ENCODE peak calls at places on chromosomes 5 and 9, in four cellular contexts. U, J, R and I are unnamed samples.

GRCh38 chr9:98491778-98492177 is 217.0 kb downstream of the GABBR2 start:
- DNase-seq in U (no peak), R (no peak), J (no peak), I (no peak)

GRCh38 chr5:64514620-64515019 is 8.8 kb downstream of the RGS7BP start:
- DNase-seq in J (no peak), R (no peak), U (no peak), I (no peak)

GRCh38 chr9:23615569-23615968 is 210.5 kb downstream of the ELAVL2 start:
- DNase-seq in U (no peak), R (no peak), J (no peak), I (no peak)

GRCh38 chr5:86768699-86769202 is 151.0 kb downstream of the COX7C start:
- DNase-seq in U (no peak), R (no peak), J (no peak), I (no peak)

GRCh38 chr9:35490910-35491465 is 1.1 kb downstream of the RUSC2 start:
- DNase-seq in J (no peak), U (no peak), R (no peak), I (no peak)

GRCh38 chr9:27436234-27436633 is 87.9 kb upstream of the IFNK start:
- DNase-seq in J (no peak), R (no peak), U (no peak), I (no peak)

GRCh38 chr5:99621772-99622681 is 693.2 kb upstream of the CHD1 start:
- DNase-seq in R (no peak), U (no peak), J (no peak), I (no peak)

GRCh38 chr9:17082343-17082742 is 52.5 kb upstream of the CNTLN start:
- DNase-seq in J (no peak), U (no peak), R (no peak), I (no peak)

GRCh38 chr9:77587851-77588250 is 60.3 kb downstream of the GNA14 start:
- DNase-seq in J (no peak), R (no peak), U (no peak), I (no peak)

GRCh38 chr5:41636605-41637004 is 126.2 kb upstream of the PLCXD3 start:
- DNase-seq in J (no peak), U (no peak), R (no peak), I (no peak)
- TF ChIP-seq CTCF in J (no peak), U (peak; percentile 39), R (no peak), I (peak; percentile 63)

GRCh38 chr5:142653321-142653720 is 32.6 kb downstream of the FGF1 start:
- DNase-seq in R (no peak), U (no peak), J (no peak), I (no peak)

GRCh38 chr5:142657446-142657845 is 28.4 kb downstream of the FGF1 start:
- DNase-seq in R (no peak), U (no peak), J (no peak), I (no peak)

GRCh38 chr5:142655339-142656267 is 30.3 kb downstream of the FGF1 start:
- DNase-seq in J (peak; percentile 73), U (peak; percentile 67), R (peak; percentile 48), I (peak; percentile 86)

GRCh38 chr5:142652563-142652962 is 33.3 kb downstream of the FGF1 start:
- DNase-seq in J (no peak), R (no peak), U (no peak), I (no peak)

DNA sequence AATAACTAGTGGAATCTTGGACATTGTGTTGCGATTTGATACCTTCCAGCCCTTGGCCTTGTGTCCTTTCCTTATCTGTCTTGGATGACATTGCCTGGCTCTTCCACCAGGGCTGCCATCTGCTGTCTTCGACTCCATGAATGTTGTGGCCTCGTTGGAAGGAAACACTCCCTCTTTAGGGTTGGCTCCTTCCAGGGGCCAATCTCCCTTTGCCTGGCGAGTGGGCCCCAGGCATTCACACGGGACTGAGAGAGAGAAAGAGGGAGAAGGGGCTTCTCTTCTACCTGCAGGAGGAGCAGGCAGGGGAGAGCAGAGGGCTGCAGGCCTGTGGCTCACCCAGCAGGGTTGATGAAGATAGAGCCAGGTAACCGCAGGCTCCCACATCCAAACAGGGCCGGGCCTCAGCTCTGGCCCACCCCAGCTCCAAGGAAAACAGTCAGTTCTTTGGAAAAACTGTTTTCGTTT is 31.3 kb downstream of the FGF1 start:
- DNase-seq in J (no peak), U (no peak), R (no peak), I (peak; percentile 48)
- TF ChIP-seq CTCF in J (no peak), U (peak; percentile 32), R (no peak), I (peak; percentile 43)

DNA sequence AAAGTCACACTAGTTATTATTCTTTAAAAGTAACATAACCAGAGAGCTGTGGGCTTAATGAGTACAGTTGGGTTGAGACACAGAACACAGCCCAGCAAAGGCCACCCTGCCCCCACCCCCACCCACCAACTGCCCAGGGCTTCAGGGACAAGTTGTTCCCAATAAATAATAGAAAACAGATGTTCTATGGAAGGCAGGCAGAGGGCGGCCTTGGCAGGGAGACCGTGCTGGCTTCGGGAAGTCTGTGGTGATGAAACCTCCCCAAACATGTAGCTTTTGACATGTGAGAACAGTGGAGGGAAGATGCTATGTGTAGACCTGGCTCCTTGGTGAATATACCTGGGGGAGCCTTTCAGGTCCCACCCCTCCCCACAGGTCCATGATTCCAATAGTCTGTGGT is 10.0 kb downstream of the TRAF1 start:
- DNase-seq in U (no peak), R (no peak), J (peak; percentile 83), I (no peak)
- TF ChIP-seq CTCF in U (peak; percentile 18), R (no peak), J (no peak), I (no peak)

GRCh38 chr5:180494510-180495181 is 467 bp downstream of the CNOT6 start:
- DNase-seq in R (no peak), U (no peak), J (peak; percentile 26), I (no peak)
- TF ChIP-seq CTCF in R (no peak), U (no peak), J (no peak), I (no peak)

DNA sequence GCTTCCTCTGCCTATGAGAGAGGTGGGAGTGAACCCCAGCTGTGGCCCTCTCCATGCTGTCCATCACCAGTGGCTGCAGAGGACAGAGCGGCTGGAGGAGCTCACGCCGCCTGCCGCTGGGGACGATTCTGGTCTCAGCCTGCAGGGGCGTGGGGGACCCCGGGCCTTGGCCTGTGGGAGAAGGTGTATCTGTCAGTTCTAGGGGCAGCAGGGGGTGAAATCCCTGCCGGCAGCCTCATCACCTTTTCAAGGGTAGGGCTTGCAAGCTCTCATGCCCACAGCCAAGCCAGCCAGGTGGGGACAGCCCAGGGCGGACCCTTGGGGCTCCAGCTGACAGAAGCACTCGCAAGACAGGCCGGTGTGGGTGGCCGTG is 80.2 kb downstream of the TSPAN17 start:
- DNase-seq in J (no peak), U (no peak), R (no peak), I (no peak)
- TF ChIP-seq CTCF in J (no peak), U (no peak), R (no peak), I (no peak)